ENCODE peak calls at places on chromosomes 4 and X, in ten cellular contexts. P is neuronal stem cell; Z is activated T-cell treated with anti-CD3 and anti-CD28 coated beads, Interleukin-2, amount 50 U/mL, for 4 hours; K is NCI-H345; I is dermis microvascular lymphatic vessel endothelial cell; B is activated CD4-positive, alpha-beta T cell treated with anti-CD3 and anti-CD28 coated beads, Interleukin-2, amount 50 U/mL, for 1 hour; S is endothelial cell; T is globus pallidus; Y is NCI-H460; J is GDM1. A is an unnamed sample.

GRCh38 chr4:37644962-37645361 is 41.2 kb downstream of the RELL1 start:
- DNase-seq in P (no peak), Z (no peak), K (no peak), I (no peak), B (no peak), S (no peak), T (no peak), Y (no peak), J (no peak), A (no peak)

GRCh38 chr4:100539706-100540105 is 21.9 kb upstream of the EMCN start:
- DNase-seq in P (no peak), Z (no peak), K (no peak), I (no peak), B (no peak), S (peak), T (no peak), Y (no peak), J (peak), A (no peak)

GRCh38 chr4:112832493-112832892 is 195.6 kb downstream of the LARP7 start:
- DNase-seq in P (no peak), Z (no peak), K (no peak), I (no peak), B (no peak), S (no peak), T (no peak), Y (no peak), J (no peak), A (no peak)

GRCh38 chrX:81241753-81242152 is 39.9 kb downstream of the SH3BGRL start:
- DNase-seq in P (no peak), Z (no peak), K (no peak), I (no peak), B (no peak), S (no peak), T (no peak), Y (no peak), J (no peak), A (no peak)

GRCh38 chr4:90030953-90031352 is 96.2 kb upstream of the CCSER1 start:
- DNase-seq in P (no peak), Z (no peak), K (no peak), I (no peak), B (no peak), S (no peak), T (no peak), Y (peak), J (no peak), A (peak)

GRCh38 chr4:22483551-22483981 is 32.3 kb downstream of the ADGRA3 start:
- DNase-seq in P (no peak), Z (no peak), K (no peak), I (no peak), B (no peak), S (no peak), T (no peak), Y (no peak), J (peak), A (no peak)

GRCh38 chrX:138711399-138712347 is at the start of gene FGF13:
- DNase-seq in P (peak), Z (no peak), K (no peak), I (no peak), B (no peak), S (peak), T (peak), Y (peak), J (no peak), A (no peak)

GRCh38 chr4:152784490-152785195 is 4.9 kb downstream of the ARFIP1 start:
- DNase-seq in P (no peak), Z (no peak), K (no peak), I (no peak), B (no peak), S (no peak), T (no peak), Y (peak), J (no peak), A (peak)

GRCh38 chr4:147755567-147756295 is 23.8 kb downstream of the ARHGAP10 start:
- DNase-seq in P (no peak), Z (no peak), K (no peak), I (no peak), B (no peak), S (no peak), T (no peak), Y (no peak), J (no peak), A (no peak)

GRCh38 chrX:150049647-150050046 is 111.4 kb upstream of the EOLA2 start:
- DNase-seq in P (no peak), Z (no peak), K (no peak), I (no peak), B (no peak), S (no peak), T (no peak), Y (no peak), J (no peak), A (no peak)

GRCh38 chr4:122758033-122758432 is 25.5 kb downstream of the BBS12 start:
- DNase-seq in P (no peak), Z (no peak), K (peak), I (peak), B (no peak), S (no peak), T (peak), Y (peak), J (no peak), A (peak)

GRCh38 chr4:3291411-3291968 is 1.3 kb upstream of the RGS12 start:
- DNase-seq in P (no peak), Z (no peak), K (no peak), I (no peak), B (no peak), S (no peak), T (no peak), Y (no peak), J (no peak), A (peak)

GRCh38 chr4:101256222-101256621 is 91.1 kb downstream of the PPP3CA start:
- DNase-seq in P (no peak), Z (no peak), K (peak), I (peak), B (no peak), S (no peak), T (no peak), Y (no peak), J (no peak), A (no peak)

GRCh38 chr4:34791224-34791623 is 1453.1 kb downstream of the ARAP2 start:
- DNase-seq in P (no peak), Z (no peak), K (no peak), I (no peak), B (no peak), S (no peak), T (no peak), Y (no peak), J (no peak), A (no peak)

GRCh38 chrX:85569691-85570090 is 190.2 kb upstream of the POF1B start:
- DNase-seq in P (no peak), Z (no peak), K (peak), I (no peak), B (no peak), S (no peak), T (no peak), Y (no peak), J (no peak), A (no peak)

GRCh38 chrX:153564047-153564606 is 34.8 kb downstream of the CCNQ start:
- DNase-seq in P (no peak), Z (no peak), K (peak), I (no peak), B (no peak), S (no peak), T (no peak), Y (no peak), J (no peak), A (no peak)

GRCh38 chr4:7160439-7160838 is 31.9 kb upstream of the SORCS2 start:
- DNase-seq in P (no peak), Z (no peak), K (no peak), I (no peak), B (no peak), S (no peak), T (peak), Y (no peak), J (no peak), A (no peak)

GRCh38 chr4:42615131-42615776 is 41.7 kb downstream of the ATP8A1 start:
- DNase-seq in P (no peak), Z (no peak), K (no peak), I (no peak), B (no peak), S (no peak), T (no peak), Y (no peak), J (no peak), A (no peak)

GRCh38 chr4:156764145-156764544 is 207.5 kb downstream of the PDGFC start:
- DNase-seq in P (no peak), Z (no peak), K (no peak), I (no peak), B (no peak), S (no peak), T (no peak), Y (no peak), J (no peak), A (no peak)

GRCh38 chrX:119826399-119826959 is 26.3 kb downstream of the UPF3B start:
- DNase-seq in P (no peak), Z (no peak), K (no peak), I (peak), B (no peak), S (no peak), T (no peak), Y (no peak), J (no peak), A (peak)

GRCh38 chr4:146577111-146577510 is 55.4 kb upstream of the SLC10A7 start:
- DNase-seq in P (no peak), Z (no peak), K (no peak), I (no peak), B (no peak), S (no peak), T (no peak), Y (no peak), J (no peak), A (no peak)

GRCh38 chr4:71609159-71609558 is 174.7 kb downstream of the GC start:
- DNase-seq in P (no peak), Z (no peak), K (no peak), I (no peak), B (no peak), S (no peak), T (no peak), Y (no peak), J (no peak), A (no peak)

GRCh38 chrX:42385730-42386129 is 392.2 kb downstream of the PPP1R2C start:
- DNase-seq in P (no peak), Z (no peak), K (no peak), I (no peak), B (no peak), S (no peak), T (no peak), Y (no peak), J (no peak), A (no peak)

GRCh38 chrX:926991-927390 is 285.5 kb downstream of the CRLF2 start:
- DNase-seq in P (no peak), Z (no peak), K (no peak), I (no peak), B (no peak), S (no peak), T (no peak), Y (no peak), J (no peak), A (no peak)

GRCh38 chr4:152419809-152420208 is 116.1 kb downstream of the FBXW7 start:
- DNase-seq in P (no peak), Z (no peak), K (no peak), I (no peak), B (no peak), S (no peak), T (no peak), Y (no peak), J (no peak), A (no peak)

GRCh38 chr4:1205641-1206298 is 33.4 kb upstream of the SPON2 start:
- DNase-seq in P (no peak), Z (peak), K (no peak), I (no peak), B (no peak), S (peak), T (no peak), Y (no peak), J (no peak), A (no peak)

GRCh38 chr4:80073362-80074008 is 456 bp upstream of the ANTXR2 start:
- DNase-seq in P (no peak), Z (no peak), K (no peak), I (no peak), B (no peak), S (no peak), T (no peak), Y (no peak), J (peak), A (no peak)

GRCh38 chrX:136457303-136457917 is 30.3 kb upstream of the BRS3 start:
- DNase-seq in P (no peak), Z (no peak), K (no peak), I (no peak), B (no peak), S (no peak), T (no peak), Y (no peak), J (no peak), A (no peak)

GRCh38 chr4:6824071-6824470 is 41.5 kb downstream of the KIAA0232 start:
- DNase-seq in P (no peak), Z (no peak), K (no peak), I (no peak), B (no peak), S (no peak), T (no peak), Y (no peak), J (no peak), A (no peak)

GRCh38 chr4:47639531-47639930 is 154.5 kb downstream of the ATP10D start:
- DNase-seq in P (no peak), Z (no peak), K (no peak), I (no peak), B (no peak), S (no peak), T (no peak), Y (no peak), J (peak), A (no peak)

GRCh38 chr4:10093801-10094552 is 22.6 kb downstream of the WDR1 start:
- DNase-seq in P (no peak), Z (no peak), K (no peak), I (no peak), B (peak), S (no peak), T (no peak), Y (no peak), J (peak), A (no peak)

GRCh38 chr4:3413675-3414420 is 27.9 kb upstream of the HGFAC start:
- DNase-seq in P (no peak), Z (no peak), K (no peak), I (no peak), B (no peak), S (no peak), T (no peak), Y (no peak), J (no peak), A (no peak)

GRCh38 chrX:68997911-68998310 is 167.3 kb downstream of the PJA1 start:
- DNase-seq in P (no peak), Z (no peak), K (no peak), I (no peak), B (no peak), S (no peak), T (no peak), Y (no peak), J (no peak), A (no peak)

GRCh38 chr4:41320278-41320677 is 63.5 kb downstream of the UCHL1 start:
- DNase-seq in P (no peak), Z (no peak), K (no peak), I (no peak), B (no peak), S (no peak), T (no peak), Y (no peak), J (no peak), A (peak)